ENCODE peak calls at places on chromosomes 4 and X, in six cellular contexts. Z is HepG2, T is A549, O is K562, Q is upper lobe of left lung, L is GM12878. G is an unnamed sample.

GRCh38 chr4:100421356-100421978 is 96.4 kb downstream of the EMCN start:
- ATAC-seq in Z (peak), T (peak), O (no peak), Q (no peak), L (no peak), G (no peak)

GRCh38 chr4:174217273-174218126 is 66.0 kb downstream of the FBXO8 start:
- ATAC-seq in Z (peak), T (peak), O (no peak), Q (no peak), L (no peak), G (no peak)

GRCh38 chr4:174378951-174379350 is 95.2 kb downstream of the CEP44 start:
- ATAC-seq in Z (no peak), T (no peak), O (no peak), Q (no peak), L (no peak), G (no peak)

GRCh38 chrX:87402256-87402655 is 115.3 kb upstream of the KLHL4 start:
- ATAC-seq in Z (no peak), T (no peak), O (no peak), Q (no peak), L (no peak), G (no peak)

GRCh38 chr4:159141193-159141592 is 38.3 kb downstream of the RAPGEF2 start:
- ATAC-seq in Z (peak), T (peak), O (no peak), Q (no peak), L (no peak), G (no peak)

GRCh38 chrX:53767544-53767943 is 81.0 kb upstream of the HUWE1 start:
- ATAC-seq in Z (no peak), T (no peak), O (no peak), Q (no peak), L (peak), G (no peak)

GRCh38 chr4:152385551-152385950 is 150.3 kb downstream of the FBXW7 start:
- ATAC-seq in Z (no peak), T (no peak), O (peak), Q (no peak), L (peak), G (no peak)

GRCh38 chr4:17142232-17142711 is 243.8 kb upstream of the LDB2 start:
- ATAC-seq in Z (no peak), T (no peak), O (no peak), Q (no peak), L (no peak), G (no peak)

GRCh38 chr4:71355971-71356370 is 17.2 kb downstream of the SLC4A4 start:
- ATAC-seq in Z (no peak), T (no peak), O (no peak), Q (no peak), L (no peak), G (no peak)

GRCh38 chrX:30892591-30892990 is 3.5 kb upstream of the TAB3 start:
- ATAC-seq in Z (no peak), T (no peak), O (no peak), Q (no peak), L (no peak), G (no peak)

GRCh38 chr4:80831383-80832361 is 198.8 kb upstream of the BMP3 start:
- ATAC-seq in Z (no peak), T (no peak), O (no peak), Q (no peak), L (no peak), G (no peak)

GRCh38 chr4:142823796-142824195 is 22.3 kb downstream of the INPP4B start:
- ATAC-seq in Z (no peak), T (no peak), O (no peak), Q (no peak), L (no peak), G (no peak)

GRCh38 chr4:15117270-15117946 is 115.1 kb downstream of the CPEB2 start:
- ATAC-seq in Z (no peak), T (no peak), O (no peak), Q (no peak), L (peak), G (no peak)

GRCh38 chr4:67522851-67523671 is 22.2 kb downstream of the CENPC start:
- ATAC-seq in Z (no peak), T (no peak), O (peak), Q (no peak), L (no peak), G (no peak)

GRCh38 chr4:75715105-75715799 is 9.1 kb upstream of the USO1 start:
- ATAC-seq in Z (peak), T (peak), O (peak), Q (no peak), L (peak), G (no peak)

GRCh38 chr4:80911458-80911857 is 119.0 kb upstream of the BMP3 start:
- ATAC-seq in Z (no peak), T (no peak), O (no peak), Q (no peak), L (peak), G (no peak)

GRCh38 chrX:47651043-47651905 is 911 bp upstream of the ELK1 start:
- ATAC-seq in Z (no peak), T (peak), O (peak), Q (no peak), L (no peak), G (no peak)

GRCh38 chr4:147773261-147774184 is 41.6 kb downstream of the ARHGAP10 start:
- ATAC-seq in Z (no peak), T (no peak), O (no peak), Q (no peak), L (peak), G (no peak)

GRCh38 chr4:139934336-139934735 is 219.6 kb downstream of the MAML3 start:
- ATAC-seq in Z (no peak), T (peak), O (no peak), Q (no peak), L (no peak), G (no peak)

GRCh38 chr4:8364141-8364540 is 76.4 kb downstream of the ACOX3 start:
- ATAC-seq in Z (no peak), T (no peak), O (no peak), Q (no peak), L (no peak), G (no peak)

GRCh38 chr4:162837679-162838078 is 329.0 kb downstream of the NAF1 start:
- ATAC-seq in Z (no peak), T (no peak), O (no peak), Q (no peak), L (no peak), G (no peak)

GRCh38 chr4:58360354-58361133 is 1250.4 kb upstream of the IGFBP7 start:
- ATAC-seq in Z (no peak), T (no peak), O (no peak), Q (peak), L (no peak), G (no peak)

GRCh38 chr4:66943117-66943516 is 602.2 kb downstream of the CENPC start:
- ATAC-seq in Z (no peak), T (no peak), O (no peak), Q (no peak), L (no peak), G (peak)

GRCh38 chrX:57232658-57233360 is 53.7 kb upstream of the FAAH2 start:
- ATAC-seq in Z (no peak), T (no peak), O (no peak), Q (no peak), L (peak), G (no peak)

GRCh38 chr4:139861471-139861870 is 195.9 kb downstream of the MGST2 start:
- ATAC-seq in Z (peak), T (no peak), O (no peak), Q (no peak), L (no peak), G (no peak)

GRCh38 chrX:26262121-26262523 is 46.2 kb downstream of the MAGEB5 start:
- ATAC-seq in Z (no peak), T (no peak), O (no peak), Q (no peak), L (no peak), G (no peak)

GRCh38 chr4:153364061-153364460 is 19.6 kb downstream of the MND1 start:
- ATAC-seq in Z (no peak), T (no peak), O (no peak), Q (no peak), L (no peak), G (no peak)

GRCh38 chr4:43113196-43113595 is 220.7 kb downstream of the GRXCR1 start:
- ATAC-seq in Z (no peak), T (no peak), O (no peak), Q (no peak), L (no peak), G (no peak)

GRCh38 chr4:173293663-173294062 is 40.5 kb downstream of the HMGB2 start:
- ATAC-seq in Z (no peak), T (no peak), O (no peak), Q (no peak), L (no peak), G (no peak)

GRCh38 chrX:13398073-13398823 is 78.4 kb upstream of the ATXN3L start:
- ATAC-seq in Z (peak), T (peak), O (peak), Q (peak), L (peak), G (peak)

GRCh38 chrX:13401724-13402123 is 81.9 kb upstream of the ATXN3L start:
- ATAC-seq in Z (no peak), T (no peak), O (no peak), Q (no peak), L (no peak), G (no peak)

GRCh38 chrX:13396887-13397286 is 77.0 kb upstream of the ATXN3L start:
- ATAC-seq in Z (no peak), T (no peak), O (no peak), Q (no peak), L (no peak), G (no peak)

GRCh38 chrX:13404364-13404763 is 84.5 kb upstream of the ATXN3L start:
- ATAC-seq in Z (no peak), T (no peak), O (no peak), Q (no peak), L (no peak), G (no peak)

GRCh38 chrX:13398839-13399238 is 79.0 kb upstream of the ATXN3L start:
- ATAC-seq in Z (no peak), T (peak), O (no peak), Q (no peak), L (no peak), G (no peak)
- H3K4me3 ChIP-seq in Z (no peak), T (no peak), O (no peak), Q (no peak), L (no peak), G (no peak)

GRCh38 chr4:168842186-168842585 is 167.9 kb downstream of the CBR4 start:
- ATAC-seq in Z (no peak), T (no peak), O (no peak), Q (no peak), L (no peak), G (no peak)

GRCh38 chr4:168841682-168842019 is 168.4 kb downstream of the CBR4 start:
- ATAC-seq in Z (no peak), T (no peak), O (no peak), Q (no peak), L (no peak), G (no peak)

GRCh38 chr4:168839758-168840385 is 170.2 kb downstream of the CBR4 start:
- ATAC-seq in Z (no peak), T (no peak), O (no peak), Q (no peak), L (peak), G (peak)

GRCh38 chr4:168840988-168841681 is 168.9 kb downstream of the CBR4 start:
- ATAC-seq in Z (no peak), T (peak), O (no peak), Q (no peak), L (peak), G (no peak)

DNA sequence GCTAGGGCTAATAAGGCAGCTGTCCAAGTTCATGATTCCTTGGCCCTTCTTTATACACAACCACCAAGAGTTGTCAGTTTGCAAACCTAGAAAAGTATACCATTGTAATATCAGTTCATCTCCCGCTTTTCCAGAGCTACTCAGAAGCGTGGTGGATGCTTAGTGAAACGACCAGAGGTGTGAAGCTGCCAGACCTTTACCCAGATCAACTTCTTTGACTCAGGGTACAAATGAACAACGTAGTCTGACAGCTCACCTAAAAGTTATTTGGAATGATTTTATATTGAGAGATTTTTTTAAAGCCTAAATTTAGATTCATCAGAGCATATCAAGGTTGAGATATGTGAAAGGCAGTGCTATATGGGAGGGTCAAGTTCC is 169.7 kb downstream of the CBR4 start:
- ATAC-seq in Z (no peak), T (no peak), O (no peak), Q (no peak), L (no peak), G (no peak)
- TF ChIP-seq EP300 in Z (no peak), T (no peak), O (no peak), Q (no peak), L (no peak), G (no peak)

GRCh38 chrX:5957506-5957905 is 271.2 kb downstream of the NLGN4X start:
- ATAC-seq in Z (no peak), T (no peak), O (no peak), Q (no peak), L (no peak), G (no peak)
- H3K4me3 ChIP-seq in Z (no peak), T (no peak), O (no peak), Q (no peak), L (no peak), G (no peak)

GRCh38 chr4:10496200-10496599 is 39.0 kb upstream of the ZNF518B start:
- ATAC-seq in Z (no peak), T (no peak), O (no peak), Q (no peak), L (no peak), G (no peak)
- TF ChIP-seq EP300 in Z (no peak), T (no peak), O (no peak), Q (no peak), L (no peak), G (no peak)

GRCh38 chrX:153922932-153923857 is 2.9 kb downstream of the ARHGAP4 start:
- ATAC-seq in Z (peak), T (peak), O (no peak), Q (peak), L (peak), G (peak)

GRCh38 chrX:153925739-153926593 is at the start of gene ARHGAP4:
- ATAC-seq in Z (no peak), T (no peak), O (peak), Q (no peak), L (peak), G (no peak)

GRCh38 chrX:153925387-153925738 is 701 bp downstream of the ARHGAP4 start:
- ATAC-seq in Z (no peak), T (no peak), O (no peak), Q (no peak), L (peak), G (no peak)

GRCh38 chrX:153922286-153922573 is 3.8 kb downstream of the ARHGAP4 start:
- ATAC-seq in Z (no peak), T (no peak), O (no peak), Q (no peak), L (no peak), G (no peak)

DNA sequence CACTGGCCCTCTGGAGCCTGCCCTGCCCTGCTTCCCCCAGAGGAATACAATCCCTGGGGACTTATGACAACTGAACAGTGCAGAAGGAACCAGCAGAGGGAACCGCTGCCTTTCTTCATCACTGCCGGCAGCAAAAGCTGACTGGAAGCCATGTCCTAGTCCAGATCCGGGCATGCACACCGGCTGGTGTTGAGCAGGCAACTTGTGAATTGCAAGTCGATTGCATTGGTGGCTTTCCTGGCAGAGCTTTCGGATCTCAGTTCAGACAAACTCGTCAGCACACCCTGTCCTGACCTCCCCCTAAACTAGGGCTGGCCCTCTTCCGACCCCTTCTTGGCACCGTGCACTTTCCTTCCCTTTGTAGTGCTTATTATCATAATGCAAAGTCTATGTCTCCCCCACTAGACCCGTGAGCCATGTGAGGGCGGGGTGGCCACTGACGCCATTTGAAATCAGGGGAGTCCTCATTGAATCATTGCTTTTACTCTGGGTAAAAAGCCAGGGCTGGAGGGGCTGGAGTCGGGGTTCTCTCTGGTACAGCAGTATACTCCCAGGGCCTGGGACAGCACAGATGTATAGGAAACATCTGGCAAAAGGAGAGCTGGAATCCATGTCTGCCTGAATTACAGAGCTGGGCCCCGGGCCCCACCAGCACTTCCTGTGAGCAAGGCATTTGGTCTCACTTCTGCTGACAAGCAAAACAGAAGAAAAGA is 1.8 kb downstream of the ARHGAP4 start:
- ATAC-seq in Z (peak), T (peak), O (peak), Q (no peak), L (peak), G (no peak)
- H3K4me3 ChIP-seq in Z (peak), T (no peak), O (no peak), Q (peak), L (peak), G (no peak)

DNA sequence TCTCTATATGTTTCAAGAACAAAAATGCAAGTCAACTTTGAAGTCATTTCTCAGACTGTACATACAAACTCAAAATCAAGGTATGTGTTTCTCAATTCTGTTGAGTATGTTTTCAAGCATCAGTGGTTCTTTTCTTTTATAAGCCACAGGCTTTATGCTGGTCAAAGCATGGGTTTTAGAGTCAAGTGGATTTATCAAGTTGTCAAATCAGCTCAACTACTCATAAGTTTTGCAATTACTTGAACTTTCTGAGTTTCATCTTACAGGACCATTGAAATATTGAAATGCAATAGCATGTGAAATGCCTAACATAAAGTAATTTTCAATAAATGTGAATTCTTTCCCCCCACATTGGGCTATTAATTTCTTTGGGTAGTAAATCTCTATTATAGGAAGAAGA is 239.9 kb upstream of the DKK2 start:
- ATAC-seq in Z (no peak), T (no peak), O (no peak), Q (no peak), L (no peak), G (no peak)
- TF ChIP-seq EP300 in Z (no peak), T (no peak), O (no peak), Q (no peak), L (no peak), G (no peak)

GRCh38 chr4:113452868-113453620 is 308.5 kb downstream of the CAMK2D start:
- ATAC-seq in Z (no peak), T (no peak), O (no peak), Q (no peak), L (peak), G (peak)
- H3K4me3 ChIP-seq in Z (no peak), T (no peak), O (no peak), Q (no peak), L (no peak), G (no peak)

GRCh38 chr4:123547167-123547817 is 150.7 kb downstream of the SPRY1 start:
- ATAC-seq in Z (no peak), T (no peak), O (peak), Q (peak), L (no peak), G (no peak)
- TF ChIP-seq EP300 in Z (no peak), T (no peak), O (no peak), Q (no peak), L (no peak), G (no peak)

DNA sequence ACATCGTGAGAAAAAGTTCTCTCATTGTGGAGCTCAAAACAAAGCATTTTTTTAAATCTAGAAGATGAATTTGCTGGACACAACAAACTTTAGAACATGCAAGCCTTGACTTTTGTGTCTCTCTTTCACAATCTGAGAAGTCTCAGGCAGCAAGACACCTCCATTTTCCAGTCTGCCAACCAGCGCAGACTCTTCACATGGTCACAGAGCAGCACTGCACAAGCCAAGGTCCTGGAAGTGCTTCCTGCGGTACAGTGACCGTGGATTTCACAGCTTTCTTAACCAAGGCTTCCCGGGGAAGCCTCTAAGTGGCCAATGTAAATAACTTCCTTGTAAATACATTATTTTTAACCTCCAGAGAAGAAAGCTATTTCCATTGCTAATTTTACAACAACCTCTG is 31.3 kb downstream of the ZNF827 start:
- ATAC-seq in Z (no peak), T (no peak), O (no peak), Q (no peak), L (no peak), G (no peak)
- H3K4me3 ChIP-seq in Z (no peak), T (no peak), O (no peak), Q (no peak), L (no peak), G (no peak)

GRCh38 chr4:109166586-109166985 is 135.9 kb downstream of the COL25A1 start:
- ATAC-seq in Z (no peak), T (no peak), O (no peak), Q (no peak), L (no peak), G (no peak)

GRCh38 chr4:109164011-109164410 is 138.4 kb downstream of the COL25A1 start:
- ATAC-seq in Z (no peak), T (no peak), O (no peak), Q (no peak), L (no peak), G (no peak)

GRCh38 chr4:109163493-109163892 is 139.0 kb downstream of the COL25A1 start:
- ATAC-seq in Z (no peak), T (no peak), O (no peak), Q (no peak), L (no peak), G (no peak)

GRCh38 chr4:109169160-109169559 is 133.3 kb downstream of the COL25A1 start:
- ATAC-seq in Z (no peak), T (no peak), O (peak), Q (no peak), L (peak), G (no peak)

DNA sequence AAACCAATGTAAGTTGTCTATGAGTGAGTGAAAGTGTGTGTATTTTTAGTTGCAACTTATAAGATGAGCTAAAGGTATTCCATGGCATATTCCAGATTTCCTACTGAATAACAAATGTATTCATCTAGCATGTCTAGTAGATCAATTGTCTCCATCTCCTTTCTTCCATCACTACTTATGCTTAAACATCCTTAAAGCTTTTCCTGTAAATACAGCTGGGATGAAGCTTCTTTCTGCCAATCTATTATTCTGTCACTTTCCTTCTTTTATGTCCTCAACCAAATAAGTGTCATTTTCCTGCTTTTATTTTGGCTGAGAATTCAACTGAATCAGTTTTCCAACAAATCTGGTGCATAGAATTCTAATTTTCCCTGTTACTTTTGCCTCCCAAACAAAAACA is 136.3 kb downstream of the COL25A1 start:
- ATAC-seq in Z (no peak), T (no peak), O (no peak), Q (no peak), L (no peak), G (no peak)
- TF ChIP-seq EP300 in Z (no peak), T (no peak), O (no peak), Q (no peak), L (no peak), G (no peak)

G was measured in gastroesophageal sphincter.